ENCODE peak calls at places on chromosome 16, in nine cellular contexts. V is CD8-positive, alpha-beta T cell; P is body of pancreas; W is endodermal cell; S is K562; K is CD4-positive, CD25-positive, alpha-beta regulatory T cell; G is A549; I is small intestine; J is astrocyte. Q is an unnamed sample. For H3K9me3, the result is how much of the 10 kb centered on the place peaks cover.

GRCh38 chr16:58421529-58421928 is 29.3 kb downstream of the GINS3 start:
- DNase-seq in P (no peak), V (no peak), W (no peak), J (peak), I (no peak), G (no peak), K (no peak), S (no peak), Q (no peak)

GRCh38 chr16:26382607-26383006 is 684.1 kb upstream of the C16orf82 start:
- DNase-seq in S (no peak), G (no peak), W (no peak), P (no peak), I (no peak), K (no peak), J (no peak), V (no peak), Q (no peak)

GRCh38 chr16:12061336-12062055 is 85.0 kb downstream of the SNX29 start:
- DNase-seq in V (no peak), G (no peak), J (peak), S (no peak), I (no peak), W (no peak), P (no peak), K (no peak), Q (no peak)

GRCh38 chr16:57795431-57795878 is 6.8 kb downstream of the KIFC3 start:
- DNase-seq in G (peak), V (no peak), P (peak), I (peak), S (peak), J (peak), K (no peak), W (peak), Q (peak)

GRCh38 chr16:48535831-48536599 is 74.0 kb downstream of the N4BP1 start:
- DNase-seq in G (no peak), W (no peak), S (no peak), P (peak), K (no peak), I (no peak), V (no peak), J (no peak), Q (peak)

GRCh38 chr16:87323727-87324410 is 6.7 kb upstream of the C16orf95 start:
- DNase-seq in W (no peak), S (no peak), J (no peak), K (no peak), I (no peak), G (no peak), P (no peak), V (no peak), Q (no peak)

GRCh38 chr16:24049113-24049512 is 207.0 kb upstream of the CACNG3 start:
- DNase-seq in S (no peak), W (no peak), K (no peak), P (no peak), I (no peak), G (no peak), J (no peak), V (no peak), Q (no peak)

GRCh38 chr16:47026947-47027346 is 53.5 kb upstream of the DNAJA2 start:
- DNase-seq in W (no peak), K (no peak), V (no peak), I (no peak), G (no peak), P (no peak), S (no peak), J (no peak), Q (no peak)

GRCh38 chr16:22296225-22297113 is 740 bp upstream of the POLR3E start:
- DNase-seq in W (no peak), J (no peak), G (no peak), P (peak), I (peak), K (no peak), V (no peak), S (no peak), Q (no peak)

GRCh38 chr16:10180771-10181163 is 1.5 kb downstream of the GRIN2A start:
- DNase-seq in W (peak), P (peak), V (no peak), K (no peak), I (peak), J (no peak), G (peak), S (peak), Q (peak)

GRCh38 chr16:48426244-48427135 is 41.3 kb upstream of the SIAH1 start:
- DNase-seq in P (no peak), J (peak), G (no peak), I (no peak), K (no peak), V (no peak), W (no peak), S (no peak), Q (no peak)

GRCh38 chr16:30005341-30006094 is 5.3 kb downstream of the DOC2A start:
- DNase-seq in S (peak), V (peak), P (peak), I (peak), W (peak), K (peak), G (peak), J (no peak), Q (peak)

GRCh38 chr16:52812945-52813556 is 239.6 kb downstream of the CHD9NB start:
- DNase-seq in V (no peak), G (peak), S (no peak), I (no peak), P (no peak), K (no peak), W (no peak), J (peak), Q (no peak)

GRCh38 chr16:71436473-71436872 is 5.4 kb downstream of the TLE7 start:
- DNase-seq in G (no peak), S (no peak), V (no peak), J (no peak), P (no peak), I (no peak), K (no peak), W (no peak), Q (no peak)

GRCh38 chr16:71629617-71630016 is 3.6 kb downstream of the MARVELD3 start:
- DNase-seq in K (no peak), W (peak), G (no peak), I (peak), P (peak), J (no peak), S (no peak), V (no peak), Q (no peak)

GRCh38 chr16:74034862-74035261 is 261.8 kb upstream of the PSMD7 start:
- DNase-seq in P (no peak), W (no peak), G (peak), I (peak), J (no peak), V (no peak), S (peak), K (no peak), Q (peak)

GRCh38 chr16:73483076-73483791 is 435.3 kb upstream of the ZFHX3 start:
- DNase-seq in I (no peak), S (no peak), P (no peak), W (peak), G (no peak), V (no peak), K (no peak), J (no peak), Q (no peak)

GRCh38 chr16:23141959-23142740 is 7.1 kb downstream of the USP31 start:
- DNase-seq in J (no peak), K (no peak), G (no peak), P (no peak), V (no peak), W (no peak), I (peak), S (no peak), Q (no peak)

GRCh38 chr16:65249768-65250167 is 127.9 kb upstream of the CDH11 start:
- DNase-seq in I (no peak), W (peak), G (no peak), P (peak), K (no peak), V (no peak), J (peak), S (no peak), Q (no peak)

GRCh38 chr16:13896543-13897182 is 23.3 kb upstream of the ERCC4 start:
- DNase-seq in G (no peak), J (no peak), K (no peak), I (no peak), W (peak), S (no peak), V (no peak), P (no peak), Q (no peak)

GRCh38 chr16:73418051-73418450 is 370.1 kb upstream of the ZFHX3 start:
- DNase-seq in P (no peak), V (no peak), G (no peak), W (no peak), J (no peak), S (no peak), K (no peak), I (no peak), Q (no peak)

GRCh38 chr16:79751785-79752184 is 151.2 kb upstream of the MAF start:
- DNase-seq in G (no peak), J (peak), K (no peak), P (peak), I (no peak), S (no peak), V (no peak), W (no peak), Q (no peak)

GRCh38 chr16:79997257-79997656 is 396.7 kb upstream of the MAF start:
- DNase-seq in P (no peak), K (no peak), G (no peak), S (peak), I (no peak), V (no peak), J (no peak), W (peak), Q (peak)

GRCh38 chr16:66250686-66251405 is 115.6 kb upstream of the CDH5 start:
- DNase-seq in G (no peak), J (peak), P (peak), K (no peak), S (no peak), V (no peak), W (no peak), I (no peak), Q (no peak)

GRCh38 chr16:68356249-68356918 is 45.6 kb downstream of the PRMT7 start:
- DNase-seq in V (peak), I (peak), W (no peak), J (no peak), G (no peak), K (peak), S (no peak), P (no peak), Q (no peak)

GRCh38 chr16:56558024-56558747 is 6.7 kb upstream of the MT4 start:
- DNase-seq in S (no peak), W (no peak), K (no peak), G (peak), P (peak), V (no peak), J (peak), I (no peak), Q (no peak)

GRCh38 chr16:49464877-49465504 is 91.4 kb downstream of the C16orf78 start:
- DNase-seq in W (peak), V (no peak), I (no peak), K (no peak), S (peak), J (no peak), P (no peak), G (no peak), Q (no peak)

GRCh38 chr16:85903576-85903975 is 4.6 kb downstream of the IRF8 start:
- DNase-seq in I (no peak), P (no peak), J (no peak), S (no peak), V (no peak), G (no peak), K (no peak), W (no peak), Q (no peak)

GRCh38 chr16:25034916-25035315 is 19.7 kb upstream of the ARHGAP17 start:
- DNase-seq in V (no peak), P (no peak), K (no peak), W (no peak), S (no peak), J (peak), G (no peak), I (no peak), Q (no peak)

GRCh38 chr16:71421911-71422310 is 19.9 kb downstream of the TLE7 start:
- DNase-seq in K (no peak), I (peak), G (peak), J (no peak), S (peak), V (no peak), W (peak), P (no peak), Q (peak)

GRCh38 chr16:84048306-84048705 is 5.7 kb upstream of the SLC38A8 start:
- DNase-seq in G (no peak), W (peak), V (no peak), J (no peak), I (peak), P (peak), S (no peak), K (no peak), Q (peak)

GRCh38 chr16:72612271-72612670 is 435.7 kb downstream of the ZFHX3 start:
- DNase-seq in G (no peak), I (no peak), P (no peak), J (no peak), K (no peak), V (no peak), S (no peak), W (no peak), Q (no peak)

GRCh38 chr16:4690946-4691665 is 2.3 kb upstream of the NUDT16L1 start:
- DNase-seq in J (no peak), I (no peak), W (peak), K (no peak), G (no peak), V (no peak), P (no peak), S (no peak), Q (no peak)

GRCh38 chr16:4691666-4692412 is 1.5 kb upstream of the NUDT16L1 start:
- DNase-seq in S (no peak), J (no peak), P (no peak), K (no peak), I (no peak), V (no peak), G (no peak), W (peak), Q (no peak)

GRCh38 chr16:4693956-4694663 is 748 bp downstream of the NUDT16L1 start:
- DNase-seq in I (peak), V (peak), W (peak), S (peak), G (peak), P (peak), K (no peak), J (peak), Q (peak)

GRCh38 chr16:4693296-4693955 is at the start of gene NUDT16L1:
- DNase-seq in P (peak), I (peak), J (peak), G (peak), V (peak), W (peak), K (peak), S (peak), Q (peak)

DNA sequence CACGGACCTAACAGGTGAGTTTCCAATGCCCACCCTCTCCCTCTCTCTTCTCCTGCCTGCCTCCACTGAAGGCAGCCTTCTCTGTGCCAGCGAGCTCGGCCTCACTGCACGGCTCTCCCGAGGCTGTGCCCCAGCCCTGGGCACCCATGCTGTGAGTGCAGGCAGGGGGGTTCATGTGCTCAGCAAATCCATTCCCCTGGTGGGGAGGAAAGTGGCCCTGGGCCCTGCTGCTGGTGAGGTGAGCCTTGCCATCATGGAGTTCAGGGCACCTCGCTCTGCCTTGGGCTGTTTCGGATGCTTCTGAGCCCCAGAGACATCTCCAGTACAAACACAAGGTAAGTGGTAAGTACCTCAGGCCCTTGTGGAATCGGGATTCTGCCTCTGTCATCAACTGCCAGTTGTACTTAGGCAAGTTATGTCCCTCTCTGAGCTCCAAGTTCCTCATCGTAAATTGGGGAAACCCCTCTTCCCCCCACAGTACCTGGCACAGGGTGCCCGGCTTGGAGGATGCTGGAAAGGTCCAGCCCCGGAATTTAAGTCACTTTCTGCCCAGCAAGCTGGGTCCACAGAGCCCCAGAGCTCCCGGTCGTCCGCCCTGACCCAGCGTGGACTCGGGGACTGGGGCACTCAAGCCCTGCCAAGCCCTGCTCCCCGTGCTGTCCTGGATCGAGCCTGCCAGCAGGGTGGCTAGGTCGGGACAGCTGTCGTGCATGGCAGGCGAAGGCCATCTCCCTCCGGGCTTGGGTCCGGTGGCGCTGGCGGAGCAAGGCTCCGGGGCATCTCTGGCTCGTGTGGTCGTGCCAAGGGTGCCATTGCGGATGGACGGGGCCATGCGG is 684 bp upstream of the NUDT16L1 start:
- DNase-seq in P (no peak), K (no peak), W (peak), I (peak), S (no peak), G (peak), J (no peak), V (no peak), Q (no peak)
- H3K27ac ChIP-seq in P (peak), K (peak), W (no peak), I (peak), S (no peak), G (peak), J (peak), V (peak), Q (peak)

DNA sequence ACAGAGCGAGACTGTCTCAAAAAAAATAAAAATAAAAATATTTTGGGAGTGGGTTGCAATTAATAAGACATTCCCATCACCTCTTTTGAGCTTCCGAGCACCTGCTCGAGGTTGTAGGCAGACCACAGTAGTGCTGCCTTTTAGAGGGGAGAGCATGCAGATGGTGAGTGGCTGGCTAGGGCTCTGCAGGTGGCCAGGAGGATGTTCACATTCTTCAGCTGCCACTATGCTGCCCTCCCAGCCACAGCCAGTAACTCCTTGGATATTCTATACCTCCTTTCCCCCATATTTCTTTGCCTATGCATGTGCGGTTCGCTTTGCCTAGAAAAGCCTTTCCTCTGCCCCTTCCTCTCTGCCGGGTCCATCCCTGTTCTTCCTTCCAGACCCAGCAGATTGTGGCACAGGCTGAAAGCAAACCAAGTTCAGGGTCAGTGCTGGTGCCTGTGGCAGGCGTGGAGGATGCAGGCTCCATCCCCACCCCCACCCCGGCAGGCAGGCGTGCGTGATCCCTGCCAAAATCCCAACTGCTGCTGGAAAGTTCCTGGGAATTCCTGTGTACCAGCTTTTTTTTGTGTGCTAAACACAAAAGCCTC is 33.9 kb upstream of the CMIP start:
- DNase-seq in S (no peak), P (no peak), V (no peak), J (no peak), I (no peak), W (peak), K (no peak), G (no peak), Q (no peak)
- H3K4me3 ChIP-seq in S (no peak), P (no peak), V (no peak), J (no peak), I (no peak), W (no peak), K (no peak), G (no peak), Q (no peak)

GRCh38 chr16:3408561-3409197 is 7.7 kb downstream of the ZNF174 start:
- DNase-seq in W (no peak), K (no peak), P (no peak), V (no peak), J (no peak), S (no peak), I (no peak), G (no peak), Q (no peak)

GRCh38 chr16:3413730-3414379 is 12.8 kb downstream of the ZNF174 start:
- DNase-seq in W (peak), P (no peak), I (no peak), S (no peak), K (no peak), V (no peak), J (no peak), G (no peak), Q (no peak)
- H3K9me3 ChIP-seq in W (under half), P (half or more), I (under half), S (under half), K (under half), V (under half), J (under half), G (half or more), Q (under half)

DNA sequence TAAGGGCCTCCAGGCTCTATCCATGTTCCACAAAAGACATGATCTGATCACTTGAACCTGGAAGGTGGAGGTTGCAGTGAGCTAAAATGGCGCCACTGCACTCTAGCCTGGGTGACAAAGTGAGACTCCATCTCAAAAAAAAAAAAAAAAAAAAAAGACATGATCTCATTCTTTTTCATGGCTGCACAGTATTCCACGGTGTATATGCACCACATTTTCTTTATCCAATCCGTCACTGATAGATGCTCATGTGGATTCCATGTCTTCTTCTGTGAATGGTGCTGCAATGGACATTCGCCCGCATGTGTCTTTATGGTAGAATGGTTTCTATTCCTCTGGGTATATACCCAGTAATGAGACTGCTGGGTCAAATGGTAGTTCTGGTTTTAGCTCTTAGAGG is 124.4 kb downstream of the ANKRD11 start:
- DNase-seq in K (no peak), I (no peak), J (no peak), P (no peak), V (no peak), S (no peak), G (no peak), W (no peak), Q (no peak)
- H3K27ac ChIP-seq in K (no peak), I (no peak), J (no peak), P (no peak), V (no peak), S (no peak), G (no peak), W (no peak), Q (no peak)